ENCODE peak calls at places on chromosome 9, in seven cellular contexts. O, U, Q, M, D, A and Z are unnamed samples.

GRCh38 chr9:26723486-26723885 is 169.1 kb downstream of the CAAP1 start:
- DNase-seq in U (no peak), A (no peak), D (peak; percentile 24), M (no peak), Q (no peak), O (peak; percentile 9), Z (no peak)

GRCh38 chr9:121727295-121728028 is 76.0 kb downstream of the DAB2IP start:
- DNase-seq in M (no peak), D (no peak), A (no peak), U (no peak), O (no peak), Q (no peak), Z (no peak)

GRCh38 chr9:2263665-2264064 is 248.5 kb downstream of the SMARCA2 start:
- DNase-seq in A (no peak), Q (no peak), O (peak; percentile 52), M (no peak), U (no peak), D (no peak), Z (no peak)

GRCh38 chr9:91682806-91683205 is 259.2 kb upstream of the NFIL3 start:
- DNase-seq in Q (no peak), U (no peak), A (no peak), M (peak; percentile 56), O (no peak), D (no peak), Z (no peak)

GRCh38 chr9:134695144-134695543 is 53.5 kb downstream of the COL5A1 start:
- DNase-seq in A (no peak), M (no peak), O (no peak), D (no peak), U (no peak), Q (no peak), Z (no peak)

GRCh38 chr9:124783830-124784229 is 6.9 kb downstream of the OLFML2A start:
- DNase-seq in M (peak; percentile 28), A (no peak), O (no peak), U (no peak), D (no peak), Q (no peak), Z (no peak)

GRCh38 chr9:133120343-133121199 is 469 bp downstream of the RALGDS start:
- DNase-seq in M (no peak), U (no peak), D (peak; percentile 51), O (no peak), Q (no peak), A (no peak), Z (no peak)

GRCh38 chr9:123337971-123338370 is 18.0 kb upstream of the CRB2 start:
- DNase-seq in U (no peak), Q (no peak), M (no peak), A (peak; percentile 33), O (no peak), D (no peak), Z (no peak)

GRCh38 chr9:126663661-126664072 is 49.9 kb downstream of the LMX1B start:
- DNase-seq in Q (no peak), U (no peak), A (no peak), M (no peak), D (no peak), O (no peak), Z (no peak)

GRCh38 chr9:88476491-88477271 is 58.3 kb upstream of the NXNL2 start:
- DNase-seq in O (no peak), U (no peak), D (no peak), A (no peak), M (no peak), Q (no peak), Z (no peak)

GRCh38 chr9:77547113-77547731 is 100.9 kb downstream of the GNA14 start:
- DNase-seq in O (no peak), M (no peak), A (no peak), U (no peak), D (no peak), Q (no peak), Z (no peak)

GRCh38 chr9:130266236-130267098 is 907 bp downstream of the HMCN2 start:
- DNase-seq in D (no peak), Q (no peak), O (no peak), U (no peak), A (no peak), M (no peak), Z (no peak)

GRCh38 chr9:82553654-82554366 is 509.1 kb downstream of the RASEF start:
- DNase-seq in A (no peak), Q (no peak), O (no peak), U (no peak), D (no peak), M (no peak), Z (no peak)

GRCh38 chr9:80884180-80884579 is 805.2 kb downstream of the TLE1 start:
- DNase-seq in A (no peak), D (no peak), O (no peak), Q (no peak), M (no peak), U (no peak), Z (no peak)

GRCh38 chr9:33620738-33621439 is 96.8 kb downstream of the ANKRD18B start:
- DNase-seq in D (no peak), A (no peak), U (no peak), O (no peak), M (no peak), Q (no peak), Z (no peak)

GRCh38 chr9:99635032-99635431 is 186.7 kb upstream of the NR4A3 start:
- DNase-seq in U (no peak), M (no peak), D (no peak), Q (no peak), O (no peak), A (no peak), Z (no peak)

GRCh38 chr9:112644449-112644965 is 73.4 kb downstream of the INIP start:
- DNase-seq in O (no peak), A (no peak), U (no peak), D (no peak), Q (no peak), M (no peak), Z (no peak)

GRCh38 chr9:104339692-104340091 is 164.4 kb upstream of the OR13F1 start:
- DNase-seq in D (no peak), A (no peak), M (no peak), O (no peak), U (no peak), Q (no peak), Z (no peak)

GRCh38 chr9:117344892-117345660 is 69.8 kb downstream of the ASTN2 start:
- DNase-seq in Q (no peak), M (no peak), D (no peak), O (no peak), U (no peak), A (no peak), Z (no peak)

GRCh38 chr9:75148551-75148950 is 60.2 kb downstream of the OSTF1 start:
- DNase-seq in Q (no peak), A (no peak), U (no peak), O (no peak), M (no peak), D (no peak), Z (no peak)